ENCODE peak calls at places on chromosomes 3 and 15, in four cellular contexts. S is K562, U is A549, K is right lobe of liver. Z is an unnamed sample.

GRCh38 chr15:86494475-86494874 is 414.8 kb downstream of the AGBL1 start:
- ATAC-seq in S (no peak), U (no peak), K (no peak), Z (no peak)

GRCh38 chr15:33492434-33493052 is 181.8 kb downstream of the RYR3 start:
- ATAC-seq in S (no peak), U (no peak), K (no peak), Z (no peak)

GRCh38 chr3:189166334-189166733 is 5.4 kb upstream of the TPRG1 start:
- ATAC-seq in S (no peak), U (no peak), K (no peak), Z (no peak)

GRCh38 chr15:75346796-75347221 is at the start of gene NEIL1:
- ATAC-seq in S (no peak), U (no peak), K (peak; percentile 30), Z (no peak)

GRCh38 chr3:160196511-160197104 is 28.6 kb upstream of the C3orf80 start:
- ATAC-seq in S (no peak), U (peak; percentile 25), K (no peak), Z (no peak)

GRCh38 chr3:195788711-195789581 is 22.8 kb downstream of the MUC4 start:
- ATAC-seq in S (peak; percentile 47), U (peak; percentile 64), K (no peak), Z (no peak)

GRCh38 chr15:96232335-96232734 is 98.2 kb upstream of the NR2F2 start:
- ATAC-seq in S (no peak), U (no peak), K (no peak), Z (no peak)

GRCh38 chr15:44468713-44469385 is 41.4 kb downstream of the CTDSPL2 start:
- ATAC-seq in S (no peak), U (peak; percentile 70), K (no peak), Z (no peak)

GRCh38 chr15:67592245-67592644 is 49.7 kb downstream of the MAP2K5 start:
- ATAC-seq in S (no peak), U (no peak), K (no peak), Z (no peak)

GRCh38 chr3:152232679-152233078 is 36.0 kb upstream of the MBNL1 start:
- ATAC-seq in S (no peak), U (no peak), K (no peak), Z (no peak)

GRCh38 chr3:44232407-44232806 is 9.3 kb upstream of the TOPAZ1 start:
- ATAC-seq in S (no peak), U (no peak), K (no peak), Z (no peak)

GRCh38 chr3:44992555-44993470 is 16.8 kb downstream of the EXOSC7 start:
- ATAC-seq in S (peak; percentile 91), U (no peak), K (no peak), Z (no peak)

GRCh38 chr3:40642812-40643211 is 118.1 kb downstream of the ZNF621 start:
- ATAC-seq in S (peak; percentile 27), U (no peak), K (no peak), Z (no peak)

GRCh38 chr3:134644731-134645514 is 5.9 kb downstream of the KY start:
- ATAC-seq in S (no peak), U (no peak), K (no peak), Z (peak; percentile 63)

GRCh38 chr3:11201246-11202024 is 47.1 kb downstream of the HRH1 start:
- ATAC-seq in S (no peak), U (no peak), K (peak; percentile 37), Z (peak; percentile 63)

GRCh38 chr3:37668831-37669610 is 192.7 kb upstream of the CTDSPL start:
- ATAC-seq in S (no peak), U (no peak), K (peak; percentile 89), Z (peak; percentile 30)

GRCh38 chr15:64883097-64883581 is 28.6 kb upstream of the ANKDD1A start:
- ATAC-seq in S (no peak), U (no peak), K (peak; percentile 61), Z (peak; percentile 44)

GRCh38 chr15:60519218-60519617 is 40.3 kb upstream of the ICE2 start:
- ATAC-seq in S (no peak), U (no peak), K (no peak), Z (no peak)

GRCh38 chr3:99895706-99896441 is 78.2 kb downstream of the CMSS1 start:
- ATAC-seq in S (peak; percentile 53), U (peak; percentile 82), K (peak; percentile 72), Z (peak; percentile 51)

GRCh38 chr3:170961616-170962400 is 53.4 kb upstream of the EIF5A2 start:
- ATAC-seq in S (peak; percentile 51), U (no peak), K (peak; percentile 77), Z (no peak)

GRCh38 chr3:72099331-72100061 is 314.5 kb upstream of the PROK2 start:
- ATAC-seq in S (no peak), U (no peak), K (no peak), Z (no peak)

GRCh38 chr3:149726716-149727407 is 25.4 kb downstream of the COMMD2 start:
- ATAC-seq in S (no peak), U (no peak), K (no peak), Z (no peak)

GRCh38 chr3:10228248-10228950 is 19.9 kb upstream of the TATDN2 start:
- ATAC-seq in S (peak; percentile 29), U (no peak), K (peak; percentile 17), Z (no peak)

GRCh38 chr15:48940508-48940907 is 23.2 kb downstream of the SHC4 start:
- ATAC-seq in S (no peak), U (peak; percentile 76), K (no peak), Z (no peak)

GRCh38 chr15:79218588-79219200 is 63.8 kb upstream of the ANKRD34C start:
- ATAC-seq in S (no peak), U (peak; percentile 44), K (no peak), Z (no peak)

GRCh38 chr15:33009603-33010002 is 184.9 kb downstream of the FMN1 start:
- ATAC-seq in S (no peak), U (no peak), K (no peak), Z (no peak)

GRCh38 chr3:122587572-122587971 is 10.1 kb downstream of the PARP15 start:
- ATAC-seq in S (no peak), U (no peak), K (no peak), Z (no peak)

GRCh38 chr15:35151381-35151780 is 66.3 kb upstream of the NANOGP8 start:
- ATAC-seq in S (no peak), U (no peak), K (no peak), Z (no peak)

GRCh38 chr15:74812533-74812932 is at the start of gene LMAN1L:
- ATAC-seq in S (no peak), U (no peak), K (no peak), Z (no peak)

GRCh38 chr3:52682016-52682415 is 3.7 kb downstream of the PBRM1 start:
- ATAC-seq in S (peak; percentile 64), U (no peak), K (peak; percentile 50), Z (no peak)

GRCh38 chr3:101946906-101947305 is 97.6 kb downstream of the NFKBIZ start:
- ATAC-seq in S (no peak), U (no peak), K (no peak), Z (no peak)

GRCh38 chr3:68996356-68996995 is 17.0 kb downstream of the EOGT start:
- ATAC-seq in S (peak; percentile 59), U (no peak), K (no peak), Z (no peak)

DNA sequence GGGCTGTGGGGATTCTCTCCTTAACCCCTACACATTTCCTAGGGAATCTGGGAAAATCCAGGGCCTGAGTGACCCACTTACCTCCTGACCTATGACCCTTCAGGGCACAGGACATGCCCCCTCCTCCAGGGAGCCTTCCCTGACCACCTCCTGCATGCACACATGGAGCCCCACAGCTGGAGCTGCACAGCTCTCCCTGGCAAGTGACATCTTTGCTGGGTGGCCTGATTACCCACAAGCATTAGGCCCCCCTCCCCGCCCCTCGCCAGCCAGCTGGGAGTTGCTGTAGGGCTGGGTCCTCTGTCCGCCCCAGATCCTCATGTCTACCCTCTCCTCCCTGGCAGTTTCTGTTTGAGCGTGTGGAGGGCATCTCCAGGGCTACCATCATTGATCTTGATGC is 21.4 kb downstream of the HDAC11 start:
- ATAC-seq in S (no peak), U (no peak), K (no peak), Z (no peak)
- TF ChIP-seq CTCF in S (no peak), U (no peak), K (no peak), Z (no peak)

GRCh38 chr3:185916042-185916833 is 21.6 kb downstream of the TRA2B start:
- ATAC-seq in S (no peak), U (no peak), K (no peak), Z (no peak)
- TF ChIP-seq POLR2A in S (peak; percentile 49), U (no peak), K (no peak), Z (no peak)

DNA sequence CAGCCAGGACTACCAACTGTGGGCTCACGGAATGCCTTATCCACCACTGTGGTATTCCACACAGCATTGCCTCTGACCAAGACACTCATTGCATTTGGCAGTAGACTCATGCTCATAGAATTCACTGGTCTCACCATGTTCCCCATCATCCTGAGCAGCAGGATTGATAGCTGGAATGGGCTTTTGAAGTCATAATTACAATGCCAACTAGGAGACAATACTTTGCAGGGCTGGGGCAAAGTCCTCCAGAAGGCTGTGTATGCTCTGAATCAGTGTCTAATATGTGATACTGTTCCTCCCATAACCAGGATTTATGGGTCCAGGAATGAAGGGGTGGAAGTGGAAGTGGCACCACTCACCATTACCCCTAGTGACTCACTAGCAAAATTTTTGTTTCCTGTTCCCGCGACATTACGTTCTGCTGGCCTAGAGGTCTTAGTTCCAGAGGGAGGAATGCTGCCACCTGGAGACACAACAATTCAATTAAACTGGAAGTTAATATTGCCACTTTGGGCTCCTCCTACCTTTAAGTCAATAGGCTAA is 58.6 kb upstream of the CCDC80 start:
- ATAC-seq in S (no peak), U (no peak), K (no peak), Z (no peak)
- TF ChIP-seq CTCF in S (no peak), U (no peak), K (no peak), Z (no peak)

GRCh38 chr3:112086018-112086854 is at the start of gene C3orf52:
- ATAC-seq in S (peak; percentile 98), U (peak; percentile 93), K (peak; percentile 99), Z (peak; percentile 95)
- TF ChIP-seq POLR2A in S (peak; percentile 68), U (peak; percentile 64), K (no peak), Z (no peak)